ENCODE peak calls at places on chromosomes 3 and 15, in eight cellular contexts. U, R, G, V, B, L, W and Q are unnamed samples.
A peak's percentile ranks its signal among the peaks of the same experiment; 100 is the strongest.

GRCh38 chr3:171374661-171375285 is 85.4 kb downstream of the TNIK start:
- DNase-seq in R (peak; percentile 85), W (no peak), B (peak; percentile 89), L (no peak), U (no peak), G (no peak), V (peak; percentile 29), Q (peak; percentile 43)

GRCh38 chr3:160409812-160410610 is 10.6 kb downstream of the SMC4 start:
- DNase-seq in W (no peak), G (no peak), B (peak; percentile 44), L (no peak), R (peak; percentile 47), U (no peak), V (no peak), Q (peak; percentile 24)

GRCh38 chr3:58251653-58252052 is 14.1 kb downstream of the ABHD6 start:
- DNase-seq in V (no peak), R (no peak), W (no peak), U (no peak), B (no peak), L (no peak), G (no peak), Q (no peak)

GRCh38 chr15:65862682-65863081 is 6.6 kb upstream of the RAB11A start:
- DNase-seq in W (no peak), G (no peak), R (peak; percentile 56), U (peak; percentile 38), L (peak; percentile 52), B (peak; percentile 56), V (peak; percentile 74), Q (peak; percentile 65)

GRCh38 chr3:121574449-121574848 is 6.7 kb downstream of the ARGFX start:
- DNase-seq in L (no peak), U (peak; percentile 58), W (no peak), R (peak; percentile 24), B (no peak), G (no peak), V (no peak), Q (peak; percentile 17)

GRCh38 chr3:119700269-119700919 is 2.4 kb upstream of the CFAP91 start:
- DNase-seq in V (no peak), R (peak; percentile 57), L (peak; percentile 54), U (no peak), G (no peak), W (peak; percentile 23), B (peak; percentile 46), Q (no peak)

GRCh38 chr15:98002874-98003273 is 42.4 kb downstream of the ARRDC4 start:
- DNase-seq in G (no peak), W (no peak), R (no peak), V (no peak), U (no peak), L (no peak), B (no peak), Q (no peak)

GRCh38 chr3:106326941-106327765 is 458.3 kb upstream of the CBLB start:
- DNase-seq in B (peak; percentile 49), L (no peak), W (no peak), U (no peak), R (peak; percentile 43), G (no peak), V (no peak), Q (peak; percentile 80)

GRCh38 chr3:74527566-74527965 is 86.9 kb downstream of the CNTN3 start:
- DNase-seq in G (no peak), R (no peak), L (no peak), U (no peak), W (no peak), B (no peak), V (no peak), Q (no peak)

GRCh38 chr15:68289057-68289456 is 11.5 kb downstream of the FEM1B start:
- DNase-seq in B (no peak), R (no peak), W (no peak), U (no peak), V (no peak), L (no peak), G (no peak), Q (no peak)

GRCh38 chr3:124258057-124258500 is 266.2 kb upstream of the ROPN1 start:
- DNase-seq in L (no peak), G (no peak), R (peak; percentile 68), V (peak; percentile 29), B (no peak), U (no peak), W (no peak), Q (peak; percentile 48)

GRCh38 chr3:150238043-150238802 is 169.9 kb upstream of the TSC22D2 start:
- DNase-seq in G (no peak), V (no peak), W (no peak), R (no peak), U (no peak), B (no peak), L (no peak), Q (peak; percentile 34)

GRCh38 chr3:69082805-69083204 is 1.9 kb upstream of the ARL6IP5 start:
- DNase-seq in W (no peak), R (peak; percentile 83), U (peak; percentile 31), B (peak; percentile 71), G (no peak), L (peak; percentile 64), V (peak; percentile 45), Q (peak; percentile 81)

GRCh38 chr15:75930866-75931265 is 27.2 kb downstream of the FBXO22 start:
- DNase-seq in V (no peak), L (no peak), B (no peak), U (no peak), W (no peak), R (no peak), G (no peak), Q (no peak)

GRCh38 chr15:75927601-75928000 is 23.9 kb downstream of the FBXO22 start:
- DNase-seq in V (no peak), U (no peak), G (no peak), L (no peak), R (no peak), W (no peak), B (no peak), Q (no peak)

GRCh38 chr15:75929799-75930565 is 26.3 kb downstream of the FBXO22 start:
- DNase-seq in B (peak; percentile 50), U (no peak), W (no peak), L (no peak), G (no peak), V (no peak), R (no peak), Q (no peak)

GRCh38 chr15:75925440-75925839 is 21.8 kb downstream of the FBXO22 start:
- DNase-seq in B (no peak), G (no peak), L (no peak), R (no peak), W (no peak), V (no peak), U (no peak), Q (no peak)

DNA sequence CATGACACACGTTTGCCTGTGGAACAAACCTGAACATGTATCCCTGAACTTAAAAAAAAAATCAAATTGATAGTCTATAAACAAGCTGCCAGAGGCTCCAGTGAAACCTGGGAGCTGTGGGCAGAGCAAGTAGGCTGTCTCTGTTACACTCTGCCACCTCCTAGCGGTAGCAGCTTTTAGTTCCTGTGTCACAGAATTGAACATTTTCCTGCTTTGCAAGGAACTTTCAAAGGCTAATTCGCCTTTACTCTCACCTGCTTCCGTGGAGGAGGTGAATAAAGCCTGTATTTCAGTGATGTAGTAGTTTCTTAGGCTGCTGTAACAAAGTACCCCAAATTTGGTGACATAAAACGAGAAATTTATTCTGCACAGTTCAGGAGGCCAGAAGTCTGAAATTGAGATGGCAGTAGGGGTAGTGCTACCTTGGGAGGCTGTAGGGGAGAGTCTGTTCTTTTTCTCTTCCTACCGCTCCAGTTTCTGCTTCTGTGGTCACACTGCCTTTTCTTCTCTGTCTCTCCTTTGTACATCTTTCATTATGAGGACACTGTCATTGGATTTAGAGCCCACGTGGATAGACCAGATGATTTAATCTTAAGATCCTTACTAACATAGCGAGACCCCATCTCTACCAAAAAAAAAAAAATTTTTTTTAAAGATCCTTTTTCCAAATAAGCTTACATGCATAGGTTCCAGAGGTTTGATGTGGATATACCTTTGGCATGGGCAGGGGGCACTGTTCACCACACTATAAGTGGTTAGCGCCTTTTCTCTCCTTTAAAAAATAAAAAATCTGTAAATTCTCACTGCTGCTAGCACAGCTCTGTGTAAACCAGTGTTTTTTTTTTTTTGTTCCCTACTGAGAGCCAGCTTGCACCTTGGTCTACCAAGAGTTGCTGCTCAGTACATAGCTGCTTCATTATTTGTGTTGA is 25.3 kb downstream of the FBXO22 start:
- DNase-seq in L (no peak), R (peak; percentile 35), B (no peak), V (no peak), W (no peak), U (peak; percentile 26), G (no peak), Q (peak; percentile 25)
- TF ChIP-seq CTCF in L (peak; percentile 37), R (peak; percentile 49), B (no peak), V (no peak), W (no peak), U (no peak), G (no peak), Q (peak; percentile 58)

DNA sequence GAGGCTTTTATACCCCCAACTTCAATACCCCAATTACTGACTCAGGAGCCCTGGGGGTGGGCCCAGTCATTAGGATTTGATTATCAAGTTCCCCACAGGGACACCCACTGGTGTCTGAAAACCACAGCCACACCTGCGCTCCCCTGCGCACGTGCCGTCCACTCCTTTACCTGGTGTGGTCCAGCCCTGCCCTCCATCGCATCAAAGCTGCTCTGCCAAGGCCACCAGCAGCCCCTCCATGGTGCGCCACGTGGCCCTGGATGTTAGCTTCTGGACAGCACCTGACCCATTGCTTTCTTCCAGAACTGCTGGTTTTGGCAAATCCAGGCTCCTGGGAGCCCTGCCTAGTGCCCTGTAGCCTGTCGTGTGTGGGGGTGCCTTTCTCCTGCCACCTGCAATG is 136.3 kb downstream of the NSMCE3 start:
- DNase-seq in G (no peak), B (no peak), R (no peak), V (no peak), W (no peak), U (no peak), L (no peak), Q (no peak)
- H3K4me3 ChIP-seq in G (no peak overlapping the region), B (no peak overlapping the region), R (no peak overlapping the region), V (no peak overlapping the region), W (no peak overlapping the region), U (no peak overlapping the region), L (no peak overlapping the region), Q (no peak overlapping the region)

GRCh38 chr15:80820092-80820491 is 40.9 kb downstream of the CEMIP start:
- DNase-seq in B (no peak), U (no peak), G (no peak), V (no peak), W (no peak), R (no peak), L (no peak), Q (no peak)
- H3K36me3 ChIP-seq in B (no peaks in the 10 kb centered on the region), U (no peaks in the 10 kb centered on the region), G (no peaks in the 10 kb centered on the region), V (no peaks in the 10 kb centered on the region), W (no peaks in the 10 kb centered on the region), R (peaks cover 73% of the 10 kb centered on the region), L (no peaks in the 10 kb centered on the region), Q (peaks cover 10% of the 10 kb centered on the region)

GRCh38 chr15:85800460-85801123 is 5.9 kb upstream of the KLHL25 start:
- DNase-seq in L (no peak), V (peak; percentile 90), R (peak; percentile 61), W (peak; percentile 62), U (peak; percentile 91), G (peak; percentile 59), B (no peak), Q (peak; percentile 47)
- TF ChIP-seq CTCF in L (no peak), V (peak; percentile 40), R (no peak), W (no peak), U (peak; percentile 22), G (peak; percentile 54), B (no peak), Q (no peak)

DNA sequence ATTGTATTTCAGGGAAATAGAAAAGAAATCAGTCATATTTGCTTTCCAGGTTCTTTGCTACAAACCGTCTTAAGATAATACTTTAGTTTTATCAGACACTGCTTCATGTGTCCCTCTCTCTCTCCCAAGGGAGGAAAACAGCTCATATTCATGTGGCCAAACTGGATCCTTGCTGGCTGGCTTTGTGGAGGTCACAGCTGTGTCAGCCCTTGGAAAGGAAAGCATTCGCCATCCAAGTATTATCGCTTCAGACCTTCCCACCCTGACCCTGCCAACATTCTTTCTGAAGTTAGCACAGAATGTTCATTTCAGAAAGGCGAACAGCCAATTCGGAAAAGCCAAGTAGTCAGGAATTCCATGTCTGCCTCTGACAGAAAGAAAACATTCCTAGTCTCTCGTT is 213.7 kb downstream of the FEZF2 start:
- DNase-seq in W (peak; percentile 82), V (peak; percentile 88), G (peak; percentile 77), U (peak; percentile 76), R (peak; percentile 52), L (no peak), B (peak; percentile 95), Q (peak; percentile 92)
- H3K4me3 ChIP-seq in W (no peak overlapping the region), V (no peak overlapping the region), G (peak overlapping the region; percentile 40), U (no peak overlapping the region), R (no peak overlapping the region), L (no peak overlapping the region), B (no peak overlapping the region), Q (no peak overlapping the region)